ENCODE peak calls at places on chromosomes 3 and 15, in eight cellular contexts. S is CD8-positive, alpha-beta T cell; Z is kidney; Y is H9; I is pancreas; J is GM12864; R is cardiac fibroblast; M is GM10248. H is an unnamed sample.

GRCh38 chr3:37768107-37768809 is 93.4 kb upstream of the CTDSPL start:
- DNase-seq in R (peak; percentile 67), J (no peak), Z (no peak), M (no peak), S (no peak), I (peak; percentile 76), Y (no peak), H (peak; percentile 43)

GRCh38 chr3:169980055-169980454 is 13.4 kb downstream of the SEC62 start:
- DNase-seq in R (peak; percentile 63), Y (no peak), M (no peak), S (no peak), J (no peak), I (no peak), Z (no peak), H (no peak)

GRCh38 chr3:111032677-111033076 is 38.9 kb upstream of the NECTIN3 start:
- DNase-seq in Y (no peak), M (no peak), R (no peak), S (no peak), J (no peak), Z (no peak), I (no peak), H (no peak)

GRCh38 chr3:123605789-123606234 is 21.0 kb upstream of the HACD2 start:
- DNase-seq in M (peak; percentile 53), R (no peak), Z (no peak), I (no peak), Y (peak; percentile 50), J (peak; percentile 49), S (no peak), H (no peak)

GRCh38 chr3:107897471-107898180 is 193.2 kb downstream of the CD47 start:
- DNase-seq in J (no peak), S (no peak), Y (no peak), I (no peak), R (no peak), Z (no peak), M (no peak), H (no peak)

GRCh38 chr15:75082689-75083088 is 59.3 kb downstream of the PPCDC start:
- DNase-seq in Y (no peak), M (no peak), J (no peak), I (no peak), S (no peak), R (no peak), Z (no peak), H (no peak)

GRCh38 chr3:195068045-195068444 is 202.9 kb downstream of the XXYLT1 start:
- DNase-seq in Z (no peak), R (no peak), Y (no peak), M (no peak), I (no peak), S (no peak), J (no peak), H (no peak)

GRCh38 chr15:52730163-52730562 is 51.0 kb upstream of the ATOSA start:
- DNase-seq in J (peak; percentile 51), I (no peak), S (peak; percentile 47), M (no peak), R (peak; percentile 62), Y (no peak), Z (no peak), H (no peak)

GRCh38 chr3:159189994-159190669 is 388.3 kb downstream of the MFSD1 start:
- DNase-seq in I (no peak), Y (no peak), Z (no peak), J (no peak), M (no peak), S (no peak), R (no peak), H (no peak)

GRCh38 chr15:89119489-89120478 is 31.5 kb downstream of the ABHD2 start:
- DNase-seq in S (no peak), Y (no peak), R (peak; percentile 85), J (no peak), M (no peak), Z (no peak), I (no peak), H (no peak)

GRCh38 chr3:105523496-105523895 is 156.8 kb downstream of the ALCAM start:
- DNase-seq in I (no peak), S (no peak), R (peak; percentile 10), Z (no peak), J (no peak), Y (no peak), M (no peak), H (no peak)

GRCh38 chr3:52291508-52292181 is 4.0 kb downstream of the GLYCTK start:
- DNase-seq in Y (no peak), R (peak; percentile 39), S (peak; percentile 52), I (peak; percentile 42), J (no peak), M (peak; percentile 76), Z (peak; percentile 71), H (peak; percentile 22)

GRCh38 chr3:144109944-144110343 is 138.3 kb downstream of the DIPK2A start:
- DNase-seq in J (no peak), S (no peak), M (no peak), R (no peak), Y (no peak), Z (no peak), I (no peak), H (no peak)

GRCh38 chr3:144114767-144115166 is 143.1 kb downstream of the DIPK2A start:
- DNase-seq in M (no peak), I (no peak), R (no peak), S (no peak), Y (no peak), J (no peak), Z (no peak), H (no peak)

GRCh38 chr3:144112036-144112435 is 140.4 kb downstream of the DIPK2A start:
- DNase-seq in Z (no peak), R (no peak), S (no peak), I (no peak), M (no peak), Y (no peak), J (no peak), H (no peak)

GRCh38 chr3:144107923-144108322 is 136.3 kb downstream of the DIPK2A start:
- DNase-seq in J (no peak), Y (no peak), S (no peak), M (no peak), I (no peak), Z (no peak), R (no peak), H (no peak)

GRCh38 chr3:144112437-144112836 is 140.8 kb downstream of the DIPK2A start:
- DNase-seq in I (no peak), S (no peak), M (no peak), Z (no peak), Y (no peak), R (no peak), J (no peak), H (no peak)
- TF ChIP-seq CTCF in I (no peak), S (no peak), M (no peak), Z (no peak), Y (no peak), R (no peak), J (no peak), H (no peak)

GRCh38 chr3:186946756-186947375 is 16.5 kb downstream of the ST6GAL1 start:
- DNase-seq in R (no peak), I (no peak), Z (no peak), S (no peak), J (no peak), M (peak; percentile 45), Y (no peak), H (no peak)

GRCh38 chr3:186951640-186952552 is 21.6 kb downstream of the ST6GAL1 start:
- DNase-seq in I (no peak), J (no peak), M (no peak), Y (no peak), S (no peak), R (no peak), Z (no peak), H (no peak)

GRCh38 chr3:186953011-186953487 is 22.7 kb downstream of the ST6GAL1 start:
- DNase-seq in I (no peak), Y (no peak), Z (no peak), S (no peak), R (peak; percentile 42), M (no peak), J (no peak), H (no peak)

GRCh38 chr3:186949281-186949982 is 19.1 kb downstream of the ST6GAL1 start:
- DNase-seq in S (no peak), J (no peak), M (no peak), Z (no peak), R (peak; percentile 12), I (no peak), Y (no peak), H (no peak)

GRCh38 chr3:186950402-186951093 is 20.2 kb downstream of the ST6GAL1 start:
- DNase-seq in M (no peak), S (no peak), Z (no peak), Y (no peak), J (no peak), I (no peak), R (no peak), H (no peak)
- TF ChIP-seq CTCF in M (no peak), S (no peak), Z (no peak), Y (no peak), J (no peak), I (no peak), R (no peak), H (no peak)

GRCh38 chr15:71414778-71415177 is 299.5 kb downstream of the THSD4 start:
- DNase-seq in J (no peak), M (no peak), Y (no peak), S (no peak), I (no peak), R (no peak), Z (no peak), H (no peak)

GRCh38 chr15:71413419-71413818 is 298.1 kb downstream of the THSD4 start:
- DNase-seq in Z (no peak), R (peak; percentile 46), J (no peak), I (no peak), M (no peak), Y (no peak), S (no peak), H (no peak)

GRCh38 chr15:71410347-71410746 is 295.1 kb downstream of the THSD4 start:
- DNase-seq in M (no peak), J (no peak), R (no peak), I (no peak), S (no peak), Z (no peak), Y (no peak), H (no peak)

GRCh38 chr15:71409541-71409940 is 294.3 kb downstream of the THSD4 start:
- DNase-seq in J (no peak), M (no peak), Z (no peak), Y (no peak), S (no peak), I (no peak), R (peak; percentile 24), H (no peak)

GRCh38 chr15:71411538-71412482 is 296.5 kb downstream of the THSD4 start:
- DNase-seq in Z (no peak), J (no peak), R (peak; percentile 77), S (no peak), I (no peak), Y (no peak), M (no peak), H (peak; percentile 52)
- TF ChIP-seq CTCF in Z (no peak), J (no peak), R (no peak), S (no peak), I (no peak), Y (no peak), M (no peak), H (no peak)

DNA sequence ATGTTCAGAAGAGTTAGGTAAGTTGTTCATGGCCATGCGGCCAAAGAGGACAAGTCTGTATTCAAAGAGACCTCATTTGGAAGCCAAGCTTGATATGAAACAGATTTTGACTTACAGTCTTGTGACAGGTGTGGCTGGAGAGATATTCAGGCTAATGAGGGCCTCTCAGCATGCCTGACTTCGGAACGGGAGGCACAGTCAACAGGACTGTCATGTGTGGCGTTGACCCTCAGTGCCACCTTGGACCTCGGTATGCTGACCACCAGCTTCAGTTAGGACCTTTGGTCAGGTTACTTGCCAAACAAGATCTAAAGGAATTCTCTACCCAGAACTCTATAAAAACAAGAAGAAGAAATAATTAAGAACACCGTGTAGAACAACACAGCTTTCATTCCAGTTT is 124.1 kb downstream of the CHST2 start:
- DNase-seq in Y (no peak), I (no peak), M (no peak), S (no peak), R (no peak), J (no peak), Z (no peak), H (no peak)
- TF ChIP-seq CTCF in Y (no peak), I (no peak), M (no peak), S (no peak), R (no peak), J (no peak), Z (no peak), H (no peak)

H was measured in thyroid gland.